ENCODE peak calls at places on chromosomes 2 and 18, in nine cellular contexts. A is body of pancreas, U is stomach, O is lower lobe of right lung, Q is IMR-90, D is thoracic aorta, V is spleen, L is colonic mucosa, S is hepatocyte. Y is an unnamed sample. For H3K36me3, the result is how much of the 10 kb centered on the place peaks cover.

GRCh38 chr2:232075080-232075479 is 113.6 kb downstream of the DIS3L2 start:
- DNase-seq in O (no peak), Q (peak), V (no peak), U (no peak), A (no peak), D (no peak), L (no peak), S (no peak), Y (no peak)

GRCh38 chr2:235394278-235394828 is 99.5 kb upstream of the AGAP1 start:
- DNase-seq in O (no peak), L (no peak), V (no peak), Q (peak), U (no peak), A (no peak), D (no peak), S (peak), Y (no peak)

GRCh38 chr18:13564579-13564978 is 161.8 kb downstream of the FAM210A start:
- DNase-seq in Q (no peak), D (no peak), S (no peak), A (no peak), O (no peak), L (no peak), V (no peak), U (no peak), Y (no peak)

GRCh38 chr2:33441235-33441810 is 35.1 kb upstream of the RASGRP3 start:
- DNase-seq in V (no peak), O (no peak), S (peak), Q (peak), A (peak), L (peak), U (no peak), D (no peak), Y (peak)

GRCh38 chr2:26724004-26724750 is 31.7 kb downstream of the KCNK3 start:
- DNase-seq in D (peak), L (peak), A (peak), U (peak), O (peak), Q (peak), V (no peak), S (peak), Y (no peak)

GRCh38 chr2:8639122-8639635 is 42.7 kb upstream of the ID2 start:
- DNase-seq in A (no peak), U (no peak), L (no peak), V (peak), Q (no peak), O (no peak), D (no peak), S (no peak), Y (no peak)

GRCh38 chr18:7221424-7222155 is 9.3 kb upstream of the LRRC30 start:
- DNase-seq in L (peak), O (no peak), V (no peak), Q (peak), D (no peak), U (no peak), A (peak), S (peak), Y (peak)

GRCh38 chr2:74025971-74026612 is 41.4 kb downstream of the TET3 start:
- DNase-seq in S (no peak), D (no peak), Q (peak), U (no peak), A (no peak), O (no peak), L (peak), V (peak), Y (no peak)

GRCh38 chr2:195563857-195564512 is 93.0 kb upstream of the SLC39A10 start:
- DNase-seq in L (no peak), Q (peak), O (no peak), V (peak), U (no peak), A (no peak), D (no peak), S (no peak), Y (no peak)

GRCh38 chr2:7951001-7951400 is 730.9 kb upstream of the ID2 start:
- DNase-seq in Q (no peak), U (no peak), O (no peak), V (no peak), D (no peak), S (no peak), L (no peak), A (no peak), Y (no peak)

GRCh38 chr18:35570182-35570581 is 11.4 kb upstream of the GALNT1 start:
- DNase-seq in Q (no peak), A (no peak), O (no peak), D (no peak), U (no peak), V (no peak), L (peak), S (no peak), Y (no peak)

GRCh38 chr2:7077660-7078278 is 160.6 kb downstream of the RNF144A start:
- DNase-seq in V (no peak), L (no peak), U (no peak), A (no peak), Q (no peak), O (no peak), S (no peak), D (no peak), Y (no peak)

GRCh38 chr2:42914314-42914713 is 121.9 kb upstream of the HAAO start:
- DNase-seq in A (no peak), U (no peak), O (no peak), V (no peak), L (peak), Q (no peak), D (no peak), S (no peak), Y (no peak)

GRCh38 chr2:218733615-218734021 is 23.0 kb downstream of the TTLL4 start:
- DNase-seq in O (peak), A (peak), V (no peak), L (no peak), U (peak), S (no peak), Q (peak), D (no peak), Y (no peak)

GRCh38 chr2:9213477-9214051 is 7.0 kb downstream of the ASAP2 start:
- DNase-seq in A (no peak), V (peak), Q (no peak), O (no peak), U (no peak), S (no peak), L (no peak), D (no peak), Y (no peak)

GRCh38 chr18:56986829-56987228 is 160.1 kb upstream of the BOD1L2 start:
- DNase-seq in D (no peak), O (no peak), A (no peak), Q (no peak), S (peak), L (no peak), U (no peak), V (no peak), Y (no peak)

GRCh38 chr2:6764968-6765723 is 100.6 kb downstream of the CMPK2 start:
- DNase-seq in O (no peak), A (no peak), D (no peak), S (no peak), V (no peak), L (no peak), Q (no peak), U (no peak), Y (no peak)

GRCh38 chr18:36329684-36330434 is 32.3 kb downstream of the FHOD3 start:
- DNase-seq in L (no peak), Q (peak), S (no peak), A (no peak), V (no peak), U (no peak), D (no peak), O (no peak), Y (no peak)

GRCh38 chr18:7291046-7291445 is 60.2 kb downstream of the LRRC30 start:
- DNase-seq in V (no peak), D (no peak), O (no peak), S (no peak), L (no peak), Q (no peak), U (no peak), A (no peak), Y (no peak)

GRCh38 chr2:224063308-224063648 is 24.2 kb upstream of the SERPINE2 start:
- DNase-seq in S (no peak), U (no peak), Q (no peak), O (no peak), A (no peak), L (no peak), V (no peak), D (no peak), Y (no peak)

GRCh38 chr2:224059178-224059577 is 20.1 kb upstream of the SERPINE2 start:
- DNase-seq in V (no peak), A (no peak), L (no peak), U (no peak), D (no peak), S (no peak), Q (no peak), O (no peak), Y (no peak)

GRCh38 chr2:224058048-224058775 is 19.1 kb upstream of the SERPINE2 start:
- DNase-seq in A (no peak), S (no peak), D (no peak), V (no peak), U (no peak), Q (no peak), L (no peak), O (no peak), Y (no peak)

GRCh38 chr2:224060783-224061482 is 21.8 kb upstream of the SERPINE2 start:
- DNase-seq in O (no peak), D (no peak), L (no peak), A (no peak), U (no peak), V (no peak), S (no peak), Q (no peak), Y (no peak)

GRCh38 chr2:224062481-224063307 is 23.6 kb upstream of the SERPINE2 start:
- DNase-seq in Q (no peak), D (no peak), L (no peak), S (no peak), V (no peak), O (no peak), A (no peak), U (no peak), Y (no peak)
- TF ChIP-seq CTCF in Q (no peak), D (no peak), L (no peak), S (peak), V (no peak), O (no peak), A (no peak), U (no peak), Y (peak)

DNA sequence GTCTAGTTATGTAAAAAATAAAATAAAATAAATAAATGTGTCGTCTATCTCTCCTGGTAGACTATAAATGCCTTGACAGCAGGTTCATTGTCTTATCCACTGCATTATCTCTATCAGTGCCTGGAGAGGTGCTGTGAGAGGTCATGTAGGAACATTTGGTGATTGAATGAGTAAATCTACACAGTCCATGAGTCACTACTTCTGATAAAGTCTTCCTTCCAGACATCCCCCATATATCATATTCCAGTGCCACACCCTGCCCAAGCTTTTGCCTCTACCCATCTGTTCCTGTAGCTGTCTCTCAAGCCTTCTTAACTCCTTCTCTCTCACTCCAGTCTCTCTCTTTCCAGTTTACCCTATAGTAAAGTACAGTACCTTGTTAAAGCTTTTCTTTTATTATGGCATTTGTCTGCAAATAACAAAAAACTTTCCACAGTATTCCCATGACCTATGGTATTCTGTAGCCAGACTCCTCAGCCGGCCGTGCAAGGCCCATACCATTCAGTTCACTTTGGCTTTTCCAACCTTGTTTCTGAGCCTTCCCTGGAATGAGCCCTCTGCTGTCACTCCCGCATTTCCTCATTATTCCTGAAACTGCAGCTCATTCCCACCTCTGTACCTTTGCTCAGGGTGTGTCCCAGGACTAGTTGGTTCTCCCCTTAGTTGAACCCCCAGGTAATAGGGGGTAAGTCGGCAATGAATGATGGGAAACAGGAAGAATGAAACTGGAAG is 37.5 kb downstream of the ANXA4 start:
- DNase-seq in Q (peak), L (peak), D (no peak), O (no peak), A (no peak), V (no peak), S (peak), U (no peak), Y (peak)
- H3K27ac ChIP-seq in Q (no peak), L (peak), D (no peak), O (peak), A (peak), V (no peak), S (peak), U (peak), Y (peak)

DNA sequence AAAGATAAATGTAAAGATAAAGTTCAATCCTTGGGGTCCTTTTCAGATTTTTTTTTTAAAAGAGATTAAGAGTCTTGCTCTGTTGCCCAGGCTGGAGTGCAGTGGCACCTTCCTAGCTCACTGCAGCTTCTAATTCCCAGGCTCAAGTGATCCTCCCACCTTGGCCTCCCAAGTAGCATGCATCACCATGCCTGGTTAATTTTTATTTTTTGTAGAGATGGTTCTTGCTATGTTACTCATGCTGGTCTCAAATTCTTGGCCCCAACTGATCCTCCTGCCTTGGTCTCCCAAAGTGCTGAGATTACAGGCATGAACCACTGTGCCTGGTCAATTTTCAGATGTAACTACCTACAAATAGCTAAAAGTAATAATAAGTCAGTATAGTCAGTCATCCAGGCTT is 21.1 kb downstream of the NFE2L2 start:
- DNase-seq in A (no peak), V (no peak), U (no peak), D (no peak), Q (no peak), L (no peak), O (no peak), S (no peak), Y (no peak)
- H3K36me3 ChIP-seq in A (under half), V (under half), U (under half), D (under half), Q (under half), L (under half), O (under half), S (under half), Y (under half)

GRCh38 chr2:105179469-105180372 is 61.8 kb upstream of the GPR45 start:
- DNase-seq in A (peak), L (peak), U (peak), O (peak), Q (peak), D (no peak), V (no peak), S (peak), Y (peak)
- TF ChIP-seq CTCF in A (peak), L (peak), U (peak), O (peak), Q (peak), D (no peak), V (no peak), S (peak), Y (peak)

GRCh38 chr2:238994876-238995275 is 147.0 kb downstream of the TWIST2 start:
- DNase-seq in D (no peak), O (no peak), V (no peak), U (no peak), L (no peak), A (no peak), S (no peak), Q (no peak), Y (no peak)
- H3K27ac ChIP-seq in D (no peak), O (no peak), V (no peak), U (no peak), L (no peak), A (no peak), S (no peak), Q (no peak), Y (no peak)

GRCh38 chr2:159760321-159760720 is 37.7 kb downstream of the CD302 start:
- DNase-seq in U (no peak), S (no peak), A (no peak), V (no peak), Q (no peak), L (no peak), O (no peak), D (no peak), Y (no peak)
- H3K36me3 ChIP-seq in U (half or more), S (under half), A (under half), V (half or more), Q (under half), L (under half), O (half or more), D (under half), Y (half or more)

GRCh38 chr2:149490296-149490695 is 97.3 kb downstream of the MMADHC start:
- DNase-seq in S (peak), Q (no peak), D (no peak), V (no peak), O (no peak), A (no peak), L (no peak), U (no peak), Y (no peak)
- TF ChIP-seq CTCF in S (peak), Q (no peak), D (no peak), V (no peak), O (no peak), A (no peak), L (no peak), U (no peak), Y (no peak)